ENCODE peak calls at places on chromosomes 13 and 19, in nine cellular contexts. W is NCI-H1105 treated with DMSO at 0.1 percent for 48 hours; T is pancreas; M is lower leg skin; U is putamen; O is CD8-positive, alpha-beta T cell; G is nucleus accumbens; B is T-helper 2 cell; E is stimulated activated CD4-positive, alpha-beta T cell treated with anti-CD3 and anti-CD28 coated beads, Interleukin-2, amount 100 ng/mL, for 24 hours. X is an unnamed sample.

GRCh38 chr13:25409938-25410337 is 38.2 kb downstream of the ATP8A2 start:
- DNase-seq in G (no peak), T (no peak), W (no peak), E (no peak), O (no peak), M (no peak), B (no peak), U (no peak), X (no peak)

GRCh38 chr13:36526897-36527296 is 94.6 kb downstream of the CCNA1 start:
- DNase-seq in M (no peak), T (no peak), U (no peak), B (no peak), W (peak), O (no peak), G (no peak), E (no peak), X (no peak)

GRCh38 chr19:51123381-51124186 is 1.1 kb upstream of the SIGLEC9 start:
- DNase-seq in O (peak), W (no peak), G (no peak), U (no peak), M (no peak), E (peak), T (no peak), B (no peak), X (no peak)

GRCh38 chr13:113345486-113345885 is 18.4 kb downstream of the GRTP1 start:
- DNase-seq in O (no peak), W (no peak), E (no peak), B (no peak), T (no peak), U (no peak), G (no peak), M (no peak), X (no peak)

GRCh38 chr19:15479391-15480345 is at the start of gene PGLYRP2:
- DNase-seq in G (no peak), B (no peak), W (no peak), O (no peak), T (no peak), U (no peak), E (no peak), M (no peak), X (no peak)

GRCh38 chr13:40581277-40581579 is 85.2 kb downstream of the FOXO1 start:
- DNase-seq in M (no peak), W (no peak), O (no peak), T (no peak), E (no peak), U (no peak), G (no peak), B (no peak), X (no peak)

GRCh38 chr19:14375055-14375581 is 6.1 kb upstream of the ADGRE5 start:
- DNase-seq in T (no peak), O (peak), E (no peak), U (no peak), M (peak), B (peak), G (no peak), W (no peak), X (no peak)

GRCh38 chr13:48644951-48645350 is 8.8 kb upstream of the CYSLTR2 start:
- DNase-seq in O (no peak), U (no peak), E (no peak), G (no peak), B (no peak), M (no peak), T (no peak), W (no peak), X (no peak)

GRCh38 chr19:10832659-10833296 is 3.2 kb downstream of the TMED1 start:
- DNase-seq in W (no peak), M (no peak), T (no peak), G (no peak), E (no peak), U (no peak), B (no peak), O (no peak), X (no peak)

GRCh38 chr19:2552859-2553258 is 76.9 kb downstream of the GADD45B start:
- DNase-seq in G (no peak), O (peak), W (no peak), U (no peak), E (peak), T (no peak), M (no peak), B (peak), X (no peak)